ENCODE peak calls at places on chromosomes 16 and 17, in six cellular contexts. D is NCI-H226; Y is activated effector memory CD4-positive, alpha-beta T cell treated with Interleukin-2 at 50 U/mL for 16 hours; J is neural crest cell; N is AG10803; A is bronchial epithelial cell. G is an unnamed sample.

GRCh38 chr17:78019367-78019975 is 61.0 kb downstream of the TNRC6C start:
- DNase-seq in D (no peak), Y (no peak), J (no peak), N (peak), A (peak), G (peak)

GRCh38 chr17:76054112-76054476 is 18.2 kb downstream of the SRP68 start:
- DNase-seq in D (peak), Y (no peak), J (no peak), N (no peak), A (peak), G (peak)

GRCh38 chr17:71500761-71501555 is 619.9 kb upstream of the SOX9 start:
- DNase-seq in D (peak), Y (no peak), J (no peak), N (peak), A (peak), G (peak)

GRCh38 chr17:48468299-48468698 is 38.3 kb upstream of the SKAP1 start:
- DNase-seq in D (no peak), Y (no peak), J (no peak), N (no peak), A (no peak), G (no peak)

GRCh38 chr17:58331815-58332719 is 3.5 kb upstream of the TSPOAP1 start:
- DNase-seq in D (no peak), Y (peak), J (no peak), N (no peak), A (no peak), G (no peak)

GRCh38 chr17:69141802-69142472 is at the start of gene ABCA6:
- DNase-seq in D (no peak), Y (no peak), J (no peak), N (no peak), A (peak), G (peak)

GRCh38 chr16:63410594-63410993 is 1374.4 kb upstream of the CDH8 start:
- DNase-seq in D (no peak), Y (no peak), J (no peak), N (no peak), A (no peak), G (no peak)

GRCh38 chr17:78541488-78542237 is 35.5 kb downstream of the DNAH17 start:
- DNase-seq in D (no peak), Y (no peak), J (no peak), N (peak), A (peak), G (peak)

GRCh38 chr17:43193251-43193650 is 18.4 kb upstream of the TMEM106A start:
- DNase-seq in D (no peak), Y (no peak), J (no peak), N (no peak), A (no peak), G (no peak)

GRCh38 chr17:82449136-82449882 is 1.2 kb downstream of the CYBC1 start:
- DNase-seq in D (no peak), Y (peak), J (no peak), N (no peak), A (no peak), G (no peak)

GRCh38 chr16:19210175-19210924 is 42.3 kb downstream of the SYT17 start:
- DNase-seq in D (no peak), Y (no peak), J (no peak), N (no peak), A (peak), G (peak)

GRCh38 chr17:55567240-55568216 is 56.3 kb upstream of the SMIM36 start:
- DNase-seq in D (no peak), Y (no peak), J (no peak), N (no peak), A (no peak), G (no peak)

GRCh38 chr17:38925263-38925995 is at the start of gene LASP1NB:
- DNase-seq in D (no peak), Y (no peak), J (peak), N (peak), A (no peak), G (no peak)

GRCh38 chr16:8767176-8767575 is 30.3 kb downstream of the TMEM186 start:
- DNase-seq in D (no peak), Y (no peak), J (no peak), N (no peak), A (no peak), G (no peak)

G was measured in epithelial cell of esophagus.